ENCODE peak calls at places on chromosome 9, in seven cellular contexts. I, E, J, H, C, Y and G are unnamed samples. For H3K4me1, the result is how much of the 10 kb centered on the place peaks cover.

GRCh38 chr9:136159851-136160250 is 41.2 kb upstream of the TMEM250 start:
- DNase-seq in J (no peak), I (no peak), Y (no peak), H (no peak), C (no peak), E (no peak), G (peak)

GRCh38 chr9:133627341-133627740 is 8.8 kb upstream of the DBH start:
- DNase-seq in H (no peak), Y (no peak), E (no peak), J (no peak), C (no peak), I (no peak), G (no peak)

GRCh38 chr9:93657331-93658111 is 81.1 kb downstream of the PHF2 start:
- DNase-seq in J (no peak), I (peak), Y (peak), C (no peak), E (no peak), H (no peak), G (peak)

GRCh38 chr9:34252016-34252415 is 73.2 kb downstream of the UBAP1 start:
- DNase-seq in H (no peak), E (no peak), J (no peak), Y (no peak), C (no peak), I (no peak), G (no peak)

GRCh38 chr9:113299800-113300292 is 3.3 kb downstream of the RNF183 start:
- DNase-seq in C (no peak), J (peak), I (no peak), H (peak), E (no peak), Y (peak), G (no peak)

GRCh38 chr9:86637515-86637914 is 283.3 kb upstream of the TUT7 start:
- DNase-seq in C (no peak), H (peak), J (peak), E (peak), Y (no peak), I (no peak), G (peak)

GRCh38 chr9:129435996-129436676 is 184.8 kb downstream of the C9orf50 start:
- DNase-seq in H (no peak), C (no peak), E (no peak), J (no peak), Y (no peak), I (no peak), G (no peak)

GRCh38 chr9:116318463-116319271 is 165.1 kb downstream of the PAPPA start:
- DNase-seq in H (no peak), C (peak), Y (peak), E (peak), I (no peak), J (no peak), G (peak)

GRCh38 chr9:16048129-16048528 is 495.3 kb downstream of the CCDC171 start:
- DNase-seq in I (no peak), J (no peak), H (no peak), E (no peak), C (no peak), Y (no peak), G (no peak)

GRCh38 chr9:78871452-78872331 is 574.8 kb downstream of the PSAT1 start:
- DNase-seq in J (peak), E (no peak), Y (no peak), I (no peak), C (no peak), H (no peak), G (no peak)

GRCh38 chr9:121399883-121400607 is 30.0 kb upstream of the STOM start:
- DNase-seq in Y (no peak), E (no peak), I (no peak), J (peak), H (no peak), C (no peak), G (no peak)

GRCh38 chr9:33466565-33467495 is 6.9 kb downstream of the NOL6 start:
- DNase-seq in C (no peak), H (peak), E (peak), Y (peak), J (peak), I (peak), G (peak)

GRCh38 chr9:23551171-23551795 is 274.8 kb downstream of the ELAVL2 start:
- DNase-seq in H (no peak), J (no peak), Y (no peak), C (no peak), E (no peak), I (no peak), G (no peak)

GRCh38 chr9:29440449-29440848 is 1867.2 kb upstream of the C9orf72 start:
- DNase-seq in J (no peak), I (no peak), E (no peak), C (no peak), H (no peak), Y (no peak), G (no peak)

GRCh38 chr9:93154293-93154903 is 20.3 kb upstream of the NINJ1 start:
- DNase-seq in I (peak), C (no peak), J (peak), H (no peak), E (no peak), Y (peak), G (no peak)

GRCh38 chr9:135262248-135262647 is 174.8 kb downstream of the OLFM1 start:
- DNase-seq in I (no peak), H (no peak), E (no peak), J (no peak), Y (no peak), C (no peak), G (no peak)

GRCh38 chr9:86281577-86282076 is 711 bp downstream of the ISCA1 start:
- DNase-seq in E (no peak), H (no peak), Y (peak), C (no peak), J (no peak), I (no peak), G (no peak)

GRCh38 chr9:38263534-38263933 is 129.0 kb upstream of the ALDH1B1 start:
- DNase-seq in E (no peak), I (no peak), Y (no peak), J (peak), H (no peak), C (no peak), G (no peak)

GRCh38 chr9:7374966-7375650 is 424.5 kb downstream of the DMAC1 start:
- DNase-seq in I (no peak), J (no peak), C (no peak), E (no peak), Y (no peak), H (no peak), G (no peak)

GRCh38 chr9:116145036-116145435 is 8.6 kb upstream of the PAPPA start:
- DNase-seq in C (no peak), Y (no peak), E (no peak), H (no peak), J (no peak), I (no peak), G (no peak)

GRCh38 chr9:136536051-136536720 is 9.7 kb downstream of the NOTCH1 start:
- DNase-seq in I (no peak), E (no peak), C (no peak), H (no peak), Y (no peak), J (no peak), G (no peak)

GRCh38 chr9:76459691-76460635 is 981 bp downstream of the GCNT1 start:
- DNase-seq in C (no peak), E (peak), I (peak), H (peak), Y (peak), J (peak), G (peak)

GRCh38 chr9:129458155-129458661 is 162.7 kb downstream of the C9orf50 start:
- DNase-seq in E (no peak), H (peak), C (no peak), I (no peak), J (no peak), Y (peak), G (no peak)

GRCh38 chr9:104386425-104387069 is 117.5 kb upstream of the OR13F1 start:
- DNase-seq in J (peak), C (no peak), I (no peak), H (no peak), E (no peak), Y (no peak), G (no peak)

GRCh38 chr9:95755421-95755730 is 120.1 kb upstream of the ERCC6L2 start:
- DNase-seq in Y (no peak), E (no peak), C (no peak), J (no peak), I (no peak), H (no peak), G (no peak)

GRCh38 chr9:128362774-128363173 is 8.4 kb upstream of the URM1 start:
- DNase-seq in C (no peak), Y (no peak), E (no peak), I (no peak), J (no peak), H (no peak), G (no peak)

GRCh38 chr9:3743901-3744413 is 218.2 kb upstream of the RFX3 start:
- DNase-seq in E (no peak), J (no peak), Y (no peak), I (no peak), H (no peak), C (no peak), G (no peak)

GRCh38 chr9:120925535-120926396 is 830 bp downstream of the TRAF1 start:
- DNase-seq in J (peak), I (no peak), H (no peak), Y (no peak), C (no peak), E (no peak), G (no peak)

GRCh38 chr9:100013573-100013972 is 85.2 kb downstream of the ERP44 start:
- DNase-seq in J (no peak), H (no peak), E (no peak), I (no peak), Y (no peak), C (no peak), G (no peak)

GRCh38 chr9:134895849-134896833 is 15.5 kb downstream of the FCN2 start:
- DNase-seq in J (peak), C (peak), Y (no peak), H (peak), I (no peak), E (peak), G (peak)

GRCh38 chr9:127173063-127173462 is 50.6 kb upstream of the ANGPTL2 start:
- DNase-seq in I (no peak), H (peak), C (no peak), E (peak), Y (no peak), J (no peak), G (no peak)

GRCh38 chr9:33461474-33461873 is 12.2 kb downstream of the NOL6 start:
- DNase-seq in Y (no peak), J (no peak), I (no peak), E (no peak), C (no peak), H (no peak), G (no peak)

GRCh38 chr9:1723616-1724015 is 291.5 kb upstream of the SMARCA2 start:
- DNase-seq in E (no peak), J (no peak), H (no peak), C (no peak), I (no peak), Y (no peak), G (no peak)

GRCh38 chr9:110048976-110049698 is 158.8 kb downstream of the C9orf152 start:
- DNase-seq in C (no peak), Y (no peak), E (no peak), I (peak), H (no peak), J (no peak), G (no peak)

GRCh38 chr9:110047955-110048472 is 159.9 kb downstream of the C9orf152 start:
- DNase-seq in I (peak), H (no peak), E (peak), Y (no peak), C (no peak), J (no peak), G (no peak)

GRCh38 chr9:110048473-110048975 is 159.4 kb downstream of the C9orf152 start:
- DNase-seq in I (peak), J (peak), E (peak), Y (peak), C (peak), H (peak), G (peak)

GRCh38 chr9:110049699-110050450 is 158.1 kb downstream of the C9orf152 start:
- DNase-seq in E (no peak), I (peak), H (peak), C (no peak), J (no peak), Y (peak), G (peak)

GRCh38 chr9:110047232-110047954 is 160.6 kb downstream of the C9orf152 start:
- DNase-seq in I (no peak), C (no peak), J (no peak), Y (no peak), E (no peak), H (no peak), G (no peak)
- H3K4me3 ChIP-seq in I (peak), C (no peak), J (no peak), Y (peak), E (peak), H (peak), G (no peak)

GRCh38 chr9:9215050-9215449 is 1397.8 kb downstream of the PTPRD start:
- DNase-seq in E (no peak), Y (no peak), C (no peak), H (no peak), J (no peak), I (no peak), G (no peak)
- TF ChIP-seq POLR2A in E (no peak), Y (no peak), C (no peak), H (no peak), J (no peak), I (no peak), G (no peak)

GRCh38 chr9:35508069-35508468 is 18.2 kb downstream of the RUSC2 start:
- DNase-seq in Y (no peak), E (no peak), H (no peak), I (no peak), C (no peak), J (no peak), G (no peak)
- H3K4me1 ChIP-seq in Y (under half), E (under half), H (under half), I (under half), C (under half), J (half or more), G (under half)

DNA sequence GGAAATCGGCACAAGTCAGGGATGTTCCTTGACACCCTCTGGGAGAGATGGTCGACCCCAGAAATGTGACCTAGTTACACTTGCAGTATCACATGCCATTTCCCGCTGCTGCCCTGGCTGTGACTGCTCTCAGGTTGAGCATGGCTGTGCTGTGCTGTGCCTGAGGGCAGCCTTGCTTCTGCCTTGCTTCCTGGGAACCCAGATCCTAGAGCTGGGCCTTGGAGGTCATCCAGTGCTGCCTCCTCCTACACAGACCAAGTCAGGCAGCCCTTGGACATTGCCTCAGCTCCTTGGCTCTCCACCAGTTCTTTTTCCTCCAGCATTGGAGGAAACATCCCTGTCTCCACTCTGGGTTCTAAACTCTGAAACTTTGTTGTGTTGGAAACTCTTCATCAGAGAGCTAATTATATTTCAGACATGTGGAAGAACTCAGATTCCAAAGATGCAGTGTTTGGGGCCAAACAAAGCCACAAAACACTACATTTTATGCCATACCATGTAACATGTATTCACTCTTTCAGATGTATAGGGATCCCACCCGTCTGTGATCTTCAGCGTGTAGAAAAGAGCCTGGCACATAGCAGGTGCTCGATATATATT is 6.1 kb downstream of the MAMDC2 start:
- DNase-seq in E (peak), I (no peak), J (no peak), H (peak), Y (peak), C (peak), G (peak)
- H3K4me3 ChIP-seq in E (no peak), I (no peak), J (no peak), H (no peak), Y (no peak), C (no peak), G (no peak)